ENCODE peak calls at places on chromosomes 5 and 9, in eight cellular contexts. P is mesothelial cell of epicardium, Y is mucosa of descending colon, V is nephron progenitor cell, X is GM23338, S is GM12865, T is uterus, D is upper lobe of left lung. U is an unnamed sample.

GRCh38 chr5:132832612-132833011 is 2.2 kb upstream of the SHROOM1 start:
- DNase-seq in P (no peak), Y (no peak), V (no peak), X (no peak), S (no peak), T (no peak), D (no peak), U (no peak)

GRCh38 chr9:93183663-93184438 is at the start of gene WNK2:
- DNase-seq in P (no peak), Y (peak; percentile 67), V (peak; percentile 62), X (peak; percentile 64), S (no peak), T (peak; percentile 52), D (peak; percentile 88), U (no peak)

GRCh38 chr5:65721050-65721774 is 697 bp downstream of the SGTB start:
- DNase-seq in P (peak; percentile 24), Y (peak; percentile 64), V (peak; percentile 46), X (peak; percentile 62), S (peak; percentile 30), T (peak; percentile 71), D (no peak), U (peak; percentile 32)

GRCh38 chr5:1314564-1314982 is 19.7 kb upstream of the TERT start:
- DNase-seq in P (no peak), Y (no peak), V (no peak), X (no peak), S (no peak), T (no peak), D (peak; percentile 49), U (peak; percentile 24)

GRCh38 chr9:14396171-14396570 is 82.2 kb upstream of the NFIB start:
- DNase-seq in P (no peak), Y (no peak), V (no peak), X (no peak), S (no peak), T (no peak), D (no peak), U (no peak)

GRCh38 chr5:160787247-160787646 is 64.8 kb downstream of the ATP10B start:
- DNase-seq in P (no peak), Y (peak; percentile 83), V (peak; percentile 15), X (peak; percentile 75), S (peak; percentile 53), T (no peak), D (no peak), U (no peak)

GRCh38 chr5:38800515-38800914 is 45.3 kb upstream of the OSMR start:
- DNase-seq in P (no peak), Y (no peak), V (no peak), X (no peak), S (no peak), T (no peak), D (no peak), U (no peak)

GRCh38 chr5:88785396-88786216 is 97.4 kb downstream of the MEF2C start:
- DNase-seq in P (no peak), Y (peak; percentile 37), V (no peak), X (peak; percentile 23), S (peak; percentile 63), T (peak; percentile 28), D (no peak), U (no peak)

GRCh38 chr5:104412649-104413240 is 850.2 kb upstream of the NUDT12 start:
- DNase-seq in P (no peak), Y (peak; percentile 50), V (peak; percentile 15), X (peak; percentile 77), S (peak; percentile 69), T (no peak), D (no peak), U (peak; percentile 1)
- TF ChIP-seq CTCF in P (no peak), Y (peak; percentile 29), V (peak; percentile 50), X (peak; percentile 80), S (peak; percentile 68), T (no peak), D (no peak), U (peak; percentile 66)

GRCh38 chr5:125042243-125042887 is 295.9 kb upstream of the ZNF608 start:
- DNase-seq in P (no peak), Y (no peak), V (no peak), X (no peak), S (no peak), T (no peak), D (no peak), U (no peak)

GRCh38 chr5:125044491-125045282 is 298.2 kb upstream of the ZNF608 start:
- DNase-seq in P (no peak), Y (no peak), V (no peak), X (no peak), S (no peak), T (no peak), D (no peak), U (no peak)

GRCh38 chr5:125041798-125042197 is 295.4 kb upstream of the ZNF608 start:
- DNase-seq in P (no peak), Y (no peak), V (no peak), X (no peak), S (no peak), T (no peak), D (no peak), U (no peak)

GRCh38 chr5:125045647-125046046 is 299.2 kb upstream of the ZNF608 start:
- DNase-seq in P (no peak), Y (no peak), V (no peak), X (no peak), S (no peak), T (no peak), D (no peak), U (no peak)

DNA sequence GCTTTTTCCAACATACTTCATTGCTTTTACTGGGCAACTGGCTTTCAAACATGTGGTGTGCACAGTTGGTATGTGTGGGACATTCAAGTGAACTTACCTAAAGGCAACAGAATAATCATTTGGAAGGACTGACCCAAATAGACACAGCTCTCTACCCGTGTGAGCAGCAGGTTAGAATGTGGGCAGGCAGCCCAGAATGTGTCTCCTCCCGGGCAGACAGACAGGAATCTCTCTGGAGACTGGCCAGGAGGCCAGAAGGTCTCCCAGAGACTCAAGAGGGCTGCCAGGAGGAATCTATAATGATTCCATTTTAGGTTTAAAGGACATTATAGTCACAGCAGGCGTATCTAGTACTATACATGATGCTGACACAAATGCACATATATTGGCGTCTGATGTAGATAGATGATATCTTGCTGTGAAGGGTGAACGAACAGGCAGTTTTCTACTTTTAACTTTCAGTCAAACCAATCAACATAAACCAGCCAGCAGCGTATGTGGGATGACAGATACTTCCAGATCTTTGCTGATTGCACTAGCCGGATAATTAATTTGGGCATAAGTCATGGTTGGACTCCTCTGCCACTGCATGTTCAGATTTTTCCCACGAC is 297.4 kb upstream of the ZNF608 start:
- DNase-seq in P (peak; percentile 47), Y (peak; percentile 36), V (no peak), X (no peak), S (no peak), T (peak; percentile 34), D (no peak), U (no peak)
- TF ChIP-seq CTCF in P (no peak), Y (no peak), V (no peak), X (no peak), S (no peak), T (no peak), D (no peak), U (no peak)

DNA sequence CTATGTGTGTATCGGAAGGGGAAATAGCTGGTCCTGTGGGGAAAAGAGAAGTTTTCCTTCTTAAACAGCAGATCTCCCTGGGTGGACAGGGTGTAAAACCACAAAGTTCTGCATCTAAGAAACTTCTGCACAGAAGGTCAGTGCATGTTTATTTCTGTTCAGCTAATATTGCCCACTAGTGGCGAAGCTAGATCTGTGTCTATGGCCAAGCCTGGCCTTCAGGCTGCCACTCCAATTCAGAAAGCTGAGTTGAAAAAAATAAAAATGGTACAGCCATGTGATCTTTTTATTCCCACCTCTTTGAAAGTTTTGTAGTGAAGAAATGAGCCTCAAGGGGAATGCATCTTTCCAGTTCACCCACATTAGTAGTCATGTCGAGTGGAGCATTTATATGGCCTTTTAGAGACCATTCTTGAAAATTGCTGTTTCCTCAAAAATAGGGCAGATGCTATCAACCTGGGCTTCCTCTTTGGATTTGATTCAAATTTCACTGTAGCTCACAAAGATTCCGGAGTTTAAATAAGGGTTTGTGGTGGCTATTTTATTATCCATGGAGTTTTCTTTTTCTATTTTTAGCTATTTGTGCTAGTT is 488.0 kb downstream of the PRELID2 start:
- DNase-seq in P (no peak), Y (peak; percentile 15), V (peak; percentile 8), X (peak; percentile 36), S (peak; percentile 10), T (no peak), D (no peak), U (no peak)
- TF ChIP-seq CTCF in P (no peak), Y (no peak), V (peak; percentile 63), X (peak; percentile 67), S (peak; percentile 37), T (no peak), D (peak; percentile 17), U (peak; percentile 55)

GRCh38 chr5:56598941-56599340 is 216.4 kb upstream of the MAP3K1 start:
- DNase-seq in P (no peak), Y (no peak), V (no peak), X (no peak), S (no peak), T (no peak), D (no peak), U (no peak)

GRCh38 chr5:56591081-56591480 is 224.3 kb upstream of the MAP3K1 start:
- DNase-seq in P (no peak), Y (no peak), V (no peak), X (no peak), S (no peak), T (no peak), D (no peak), U (no peak)

GRCh38 chr5:56594821-56595220 is 220.5 kb upstream of the MAP3K1 start:
- DNase-seq in P (no peak), Y (no peak), V (no peak), X (no peak), S (no peak), T (no peak), D (no peak), U (no peak)

GRCh38 chr5:56596154-56596553 is 219.2 kb upstream of the MAP3K1 start:
- DNase-seq in P (no peak), Y (no peak), V (no peak), X (no peak), S (no peak), T (no peak), D (no peak), U (no peak)

DNA sequence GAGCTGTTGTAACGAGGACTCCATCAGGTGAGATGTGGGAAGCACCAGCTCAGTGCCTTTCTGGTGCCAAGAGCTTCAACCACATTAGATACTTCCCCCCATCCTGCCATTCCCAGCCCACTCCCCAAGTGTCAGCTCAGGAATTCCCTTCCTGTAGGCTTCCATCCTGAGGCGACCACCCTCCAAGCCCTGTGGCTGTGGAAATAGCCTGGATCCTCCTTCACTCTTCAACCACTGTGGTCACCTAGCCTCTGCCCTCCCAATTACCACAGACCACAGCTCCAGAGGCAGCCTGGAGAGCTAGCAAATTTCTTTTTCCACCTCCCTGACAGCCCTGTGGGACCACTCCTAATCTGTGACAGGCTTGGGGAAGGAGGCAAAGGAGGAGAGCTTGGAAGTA is 219.8 kb upstream of the MAP3K1 start:
- DNase-seq in P (no peak), Y (no peak), V (no peak), X (no peak), S (no peak), T (no peak), D (no peak), U (no peak)
- TF ChIP-seq CTCF in P (no peak), Y (no peak), V (no peak), X (no peak), S (no peak), T (no peak), D (no peak), U (no peak)

U was measured in GM06990.